ENCODE peak calls at places on chromosomes 13 and 19, in seven cellular contexts. Q is transverse colon; T is heart left ventricle; E is tibial artery; R is CD8-positive, alpha-beta T cell; A is thoracic aorta; K is left ventricle myocardium inferior. Z is an unnamed sample.
A peak's percentile ranks its signal among the peaks of the same experiment; 100 is the strongest.

GRCh38 chr19:575527-576506 is 3.4 kb downstream of the BSG start:
- DNase-seq in Q (no peak), T (peak; percentile 92), E (no peak), R (no peak), A (no peak), K (peak; percentile 81), Z (peak; percentile 47)

GRCh38 chr19:16573296-16573695 is 1.1 kb upstream of the SLC35E1 start:
- DNase-seq in Q (no peak), T (no peak), E (no peak), R (no peak), A (no peak), K (no peak), Z (no peak)

GRCh38 chr19:4676955-4677731 is 7.0 kb upstream of the MYDGF start:
- DNase-seq in Q (peak; percentile 34), T (peak; percentile 69), E (no peak), R (peak; percentile 22), A (no peak), K (no peak), Z (no peak)

GRCh38 chr13:45482571-45483173 is 17.9 kb downstream of the COG3 start:
- DNase-seq in Q (no peak), T (no peak), E (no peak), R (no peak), A (no peak), K (no peak), Z (no peak)

GRCh38 chr19:40771101-40771539 is 4.2 kb upstream of the MIA start:
- DNase-seq in Q (no peak), T (no peak), E (no peak), R (no peak), A (no peak), K (no peak), Z (no peak)

GRCh38 chr19:37507167-37507464 is 377 bp downstream of the ZNF793 start:
- DNase-seq in Q (no peak), T (no peak), E (no peak), R (no peak), A (no peak), K (no peak), Z (no peak)

GRCh38 chr13:110300090-110300815 is 6.7 kb downstream of the COL4A1 start:
- DNase-seq in Q (no peak), T (no peak), E (no peak), R (no peak), A (no peak), K (no peak), Z (no peak)

GRCh38 chr13:46622918-46623256 is 69.9 kb downstream of the LRCH1 start:
- DNase-seq in Q (peak; percentile 41), T (peak; percentile 43), E (peak; percentile 75), R (no peak), A (no peak), K (peak; percentile 24), Z (peak; percentile 85)

GRCh38 chr19:6772028-6772865 is at the start of gene VAV1:
- DNase-seq in Q (peak; percentile 84), T (peak; percentile 55), E (no peak), R (peak; percentile 81), A (no peak), K (peak; percentile 58), Z (no peak)

GRCh38 chr13:79492313-79492798 is 11.4 kb downstream of the NDFIP2 start:
- DNase-seq in Q (no peak), T (no peak), E (no peak), R (no peak), A (no peak), K (no peak), Z (no peak)

GRCh38 chr19:11482384-11483050 is 1.7 kb upstream of the ELAVL3 start:
- DNase-seq in Q (peak; percentile 87), T (peak; percentile 82), E (peak; percentile 89), R (peak; percentile 81), A (peak; percentile 27), K (peak; percentile 84), Z (peak; percentile 62)

GRCh38 chr13:36543671-36544070 is 111.4 kb downstream of the CCNA1 start:
- DNase-seq in Q (no peak), T (no peak), E (no peak), R (no peak), A (no peak), K (no peak), Z (no peak)

GRCh38 chr13:34816118-34816517 is 126.0 kb upstream of the NBEA start:
- DNase-seq in Q (no peak), T (no peak), E (no peak), R (no peak), A (no peak), K (no peak), Z (no peak)

GRCh38 chr13:108609353-108609752 is 20.1 kb upstream of the MYO16 start:
- DNase-seq in Q (no peak), T (no peak), E (no peak), R (no peak), A (no peak), K (no peak), Z (no peak)

GRCh38 chr13:71290963-71291937 is 575.8 kb downstream of the DACH1 start:
- DNase-seq in Q (peak; percentile 19), T (peak; percentile 28), E (no peak), R (peak; percentile 32), A (no peak), K (no peak), Z (peak; percentile 20)

GRCh38 chr13:72864142-72865035 is 82.5 kb downstream of the PIBF1 start:
- DNase-seq in Q (no peak), T (no peak), E (no peak), R (no peak), A (no peak), K (no peak), Z (no peak)

GRCh38 chr19:47232422-47233211 is 1.6 kb upstream of the BBC3 start:
- DNase-seq in Q (peak; percentile 46), T (no peak), E (no peak), R (no peak), A (no peak), K (no peak), Z (no peak)

GRCh38 chr13:40440990-40441820 is 225.2 kb downstream of the FOXO1 start:
- DNase-seq in Q (peak; percentile 71), T (peak; percentile 89), E (peak; percentile 92), R (no peak), A (peak; percentile 38), K (peak; percentile 82), Z (peak; percentile 78)
- H3K27ac ChIP-seq in Q (peak overlapping the region; percentile 55), T (peak overlapping the region; percentile 77), E (peak overlapping the region; percentile 74), R (no peak overlapping the region), A (peak overlapping the region; percentile 49), K (peak overlapping the region; percentile 81), Z (peak overlapping the region; percentile 92)

DNA sequence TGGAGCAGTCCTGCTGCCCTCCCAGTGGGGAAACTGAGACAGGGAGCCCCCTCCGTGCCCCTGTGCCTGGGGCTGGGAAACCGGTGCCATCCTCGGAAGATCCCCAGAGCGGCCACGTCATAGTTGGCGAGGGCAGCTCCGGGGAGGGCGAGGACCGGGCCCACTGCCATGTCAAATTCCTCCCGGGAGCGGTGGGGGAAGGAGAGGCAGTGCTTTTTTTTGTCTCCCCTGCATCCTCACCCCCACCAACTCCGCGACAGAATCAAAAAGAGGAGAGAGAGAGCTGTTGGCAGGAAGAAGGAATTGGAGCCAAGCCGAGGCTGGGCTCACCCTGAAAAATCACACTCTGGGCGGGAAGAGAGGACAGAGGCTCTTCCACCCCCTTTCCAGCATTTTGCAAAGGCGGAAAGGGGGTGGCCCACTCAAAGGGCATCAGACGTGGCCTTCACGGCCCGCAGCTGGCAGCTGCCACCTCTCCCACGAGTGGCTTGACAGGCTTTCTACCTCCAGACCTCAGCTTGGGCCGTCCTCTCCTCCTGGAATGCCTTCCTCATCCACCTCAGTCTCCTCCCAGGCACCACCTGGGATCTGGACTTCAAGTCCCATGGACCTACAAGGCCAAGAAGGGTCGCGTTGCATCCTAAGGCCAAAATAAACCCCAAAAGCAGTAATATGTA is 19.6 kb upstream of the NFIC start:
- DNase-seq in Q (peak; percentile 69), T (peak; percentile 81), E (peak; percentile 95), R (no peak), A (no peak), K (peak; percentile 79), Z (peak; percentile 81)
- H3K27me3 ChIP-seq in Q (no peaks in the 10 kb centered on the region), T (no peaks in the 10 kb centered on the region), E (no peaks in the 10 kb centered on the region), R (no peaks in the 10 kb centered on the region), A (no peaks in the 10 kb centered on the region), K (no peaks in the 10 kb centered on the region), Z (no peaks in the 10 kb centered on the region)

DNA sequence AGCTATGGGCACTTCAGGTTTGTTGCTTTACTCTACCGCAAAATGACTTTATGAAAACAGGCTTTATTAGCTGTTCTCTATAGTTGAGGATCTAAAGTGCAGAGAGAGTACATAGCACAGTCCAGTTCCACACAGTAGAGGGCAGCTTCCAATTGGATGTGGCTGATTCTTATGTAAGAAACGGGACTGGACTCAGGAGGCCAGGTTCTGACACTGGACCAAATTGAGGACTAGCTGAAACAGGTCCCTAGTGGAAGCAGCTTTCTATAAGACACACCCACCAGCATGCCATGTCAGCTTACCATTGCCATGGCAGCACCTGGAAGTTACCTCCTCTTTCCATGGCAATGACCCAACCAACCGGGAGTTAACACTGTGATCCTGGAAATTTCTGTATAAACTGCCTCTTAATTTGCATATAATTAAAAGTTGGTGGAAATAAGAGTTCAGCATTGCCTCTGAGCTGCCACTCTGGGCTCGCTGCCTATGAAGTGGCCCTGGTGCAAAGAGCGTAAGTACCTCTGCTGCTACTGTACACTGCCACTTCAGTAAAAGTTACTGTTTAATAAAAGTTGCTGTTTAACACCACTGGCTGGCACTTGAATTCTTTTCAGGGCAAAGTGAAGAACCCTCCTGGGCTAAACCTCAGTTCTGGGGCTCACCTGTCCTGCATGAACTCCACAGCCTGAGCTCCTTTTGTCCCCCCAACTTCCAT is 211.9 kb upstream of the SLC10A2 start:
- DNase-seq in Q (no peak), T (no peak), E (no peak), R (no peak), A (no peak), K (no peak), Z (no peak)
- TF ChIP-seq CTCF in Q (no peak), T (no peak), E (no peak), R (no peak), A (no peak), K (no peak), Z (no peak)

GRCh38 chr13:77359171-77359570 is 32.3 kb upstream of the MYCBP2 start:
- DNase-seq in Q (no peak), T (no peak), E (no peak), R (no peak), A (no peak), K (no peak), Z (no peak)

GRCh38 chr13:77356155-77356554 is 29.3 kb upstream of the MYCBP2 start:
- DNase-seq in Q (no peak), T (no peak), E (no peak), R (no peak), A (no peak), K (no peak), Z (no peak)

GRCh38 chr13:77358001-77358400 is 31.1 kb upstream of the MYCBP2 start:
- DNase-seq in Q (no peak), T (no peak), E (no peak), R (no peak), A (no peak), K (no peak), Z (no peak)

GRCh38 chr13:77362166-77362565 is 35.3 kb upstream of the MYCBP2 start:
- DNase-seq in Q (no peak), T (no peak), E (no peak), R (no peak), A (no peak), K (no peak), Z (no peak)

GRCh38 chr13:77360032-77360431 is 33.1 kb upstream of the MYCBP2 start:
- DNase-seq in Q (no peak), T (no peak), E (no peak), R (no peak), A (no peak), K (no peak), Z (no peak)
- H3K27ac ChIP-seq in Q (no peak overlapping the region), T (no peak overlapping the region), E (no peak overlapping the region), R (no peak overlapping the region), A (no peak overlapping the region), K (no peak overlapping the region), Z (no peak overlapping the region)

Z was measured in uterus.